ENCODE peak calls at places on chromosomes 12 and 14, in eight cellular contexts. One of them, this sample, is unnamed.

GRCh38 chr12:96132819-96133218 is 61.4 kb upstream of the ELK3 start:
- DNase-seq in Daoy: no peak
- DNase-seq in ovary: no peak
- DNase-seq in activated CD4-positive, CD25-positive, alpha-beta regulatory T cell: peak
- DNase-seq in thoracic aorta: no peak
- DNase-seq in lower lobe of right lung: no peak
- DNase-seq in heart right ventricle: no peak
- DNase-seq in heart left ventricle: no peak
- DNase-seq in this sample: no peak

GRCh38 chr14:72743626-72744025 is 150.3 kb downstream of the DPF3 start:
- DNase-seq in lower lobe of right lung: no peak
- DNase-seq in thoracic aorta: no peak
- DNase-seq in ovary: no peak
- DNase-seq in activated CD4-positive, CD25-positive, alpha-beta regulatory T cell: no peak
- DNase-seq in heart right ventricle: no peak
- DNase-seq in heart left ventricle: no peak
- DNase-seq in Daoy: no peak
- DNase-seq in this sample: no peak

GRCh38 chr14:95431199-95432145 is 85.0 kb downstream of the SYNE3 start:
- DNase-seq in activated CD4-positive, CD25-positive, alpha-beta regulatory T cell: no peak
- DNase-seq in Daoy: peak
- DNase-seq in heart right ventricle: no peak
- DNase-seq in lower lobe of right lung: no peak
- DNase-seq in ovary: no peak
- DNase-seq in thoracic aorta: no peak
- DNase-seq in heart left ventricle: no peak
- DNase-seq in this sample: no peak

GRCh38 chr14:35952584-35952983 is 126.4 kb downstream of the BRMS1L start:
- DNase-seq in thoracic aorta: no peak
- DNase-seq in Daoy: no peak
- DNase-seq in ovary: no peak
- DNase-seq in heart right ventricle: no peak
- DNase-seq in lower lobe of right lung: no peak
- DNase-seq in heart left ventricle: no peak
- DNase-seq in activated CD4-positive, CD25-positive, alpha-beta regulatory T cell: no peak
- DNase-seq in this sample: no peak

GRCh38 chr12:89678225-89678624 is 30.4 kb downstream of the ATP2B1 start:
- DNase-seq in Daoy: no peak
- DNase-seq in heart left ventricle: no peak
- DNase-seq in lower lobe of right lung: no peak
- DNase-seq in thoracic aorta: no peak
- DNase-seq in heart right ventricle: no peak
- DNase-seq in ovary: no peak
- DNase-seq in activated CD4-positive, CD25-positive, alpha-beta regulatory T cell: no peak
- DNase-seq in this sample: no peak

GRCh38 chr12:96403870-96404269 is 3.6 kb upstream of the CDK17 start:
- DNase-seq in ovary: no peak
- DNase-seq in lower lobe of right lung: no peak
- DNase-seq in heart left ventricle: no peak
- DNase-seq in activated CD4-positive, CD25-positive, alpha-beta regulatory T cell: no peak
- DNase-seq in heart right ventricle: no peak
- DNase-seq in Daoy: no peak
- DNase-seq in thoracic aorta: no peak
- DNase-seq in this sample: no peak

GRCh38 chr14:76086636-76087035 is 65.1 kb upstream of the GPATCH2L start:
- DNase-seq in lower lobe of right lung: no peak
- DNase-seq in heart right ventricle: no peak
- DNase-seq in ovary: no peak
- DNase-seq in activated CD4-positive, CD25-positive, alpha-beta regulatory T cell: no peak
- DNase-seq in thoracic aorta: no peak
- DNase-seq in Daoy: no peak
- DNase-seq in heart left ventricle: no peak
- DNase-seq in this sample: no peak

GRCh38 chr12:39332661-39333175 is 110.2 kb downstream of the KIF21A start:
- DNase-seq in heart right ventricle: no peak
- DNase-seq in lower lobe of right lung: no peak
- DNase-seq in heart left ventricle: no peak
- DNase-seq in thoracic aorta: no peak
- DNase-seq in Daoy: no peak
- DNase-seq in activated CD4-positive, CD25-positive, alpha-beta regulatory T cell: no peak
- DNase-seq in ovary: no peak
- DNase-seq in this sample: no peak